ENCODE peak calls at places on chromosome 13, in six cellular contexts. R is suprapubic skin, C is stomach, L is heart left ventricle, I is Peyer's patch, U is endothelial cell of umbilical vein. S is an unnamed sample. For H3K36me3 and H3K4me1, the result is how much of the 10 kb centered on the place peaks cover.

GRCh38 chr13:44148159-44148929 is 225.3 kb upstream of the SERP2 start:
- DNase-seq in R (no peak), C (no peak), L (no peak), I (no peak), U (no peak), S (no peak)

GRCh38 chr13:84445776-84446175 is 563.5 kb upstream of the SLITRK1 start:
- DNase-seq in R (no peak), C (no peak), L (no peak), I (no peak), U (no peak), S (no peak)

GRCh38 chr13:75486654-75487053 is 4.7 kb upstream of the TBC1D4 start:
- DNase-seq in R (no peak), C (no peak), L (no peak), I (no peak), U (no peak), S (no peak)

GRCh38 chr13:106630650-106631049 is 62.7 kb upstream of the ARGLU1 start:
- DNase-seq in R (no peak), C (no peak), L (no peak), I (no peak), U (no peak), S (no peak)

GRCh38 chr13:46613409-46614049 is 60.6 kb downstream of the LRCH1 start:
- DNase-seq in R (no peak), C (no peak), L (no peak), I (no peak), U (no peak), S (no peak)

GRCh38 chr13:92896842-92897241 is 329.8 kb upstream of the GPC6 start:
- DNase-seq in R (no peak), C (no peak), L (no peak), I (no peak), U (no peak), S (no peak)

GRCh38 chr13:83498486-83499190 is 383.6 kb downstream of the SLITRK1 start:
- DNase-seq in R (no peak), C (no peak), L (no peak), I (no peak), U (no peak), S (no peak)

GRCh38 chr13:23621316-23621645 is 51.1 kb downstream of the TNFRSF19 start:
- DNase-seq in R (no peak), C (no peak), L (no peak), I (no peak), U (no peak), S (no peak)

GRCh38 chr13:29849731-29850212 is 645 bp downstream of the UBL3 start:
- DNase-seq in R (peak), C (peak), L (peak), I (peak), U (peak), S (peak)

GRCh38 chr13:57633141-57633949 is 1.8 kb downstream of the PCDH17 start:
- DNase-seq in R (no peak), C (peak), L (peak), I (no peak), U (peak), S (no peak)

GRCh38 chr13:73215807-73216206 is 157.0 kb downstream of the KLF5 start:
- DNase-seq in R (no peak), C (peak), L (no peak), I (no peak), U (no peak), S (no peak)

GRCh38 chr13:36090592-36090991 is 40.6 kb downstream of the DCLK1 start:
- DNase-seq in R (no peak), C (no peak), L (no peak), I (no peak), U (no peak), S (no peak)

GRCh38 chr13:57629821-57630235 is 1.7 kb upstream of the PCDH17 start:
- DNase-seq in R (peak), C (peak), L (peak), I (no peak), U (peak), S (peak)

GRCh38 chr13:80989770-80990169 is 648.8 kb upstream of the SPRY2 start:
- DNase-seq in R (no peak), C (no peak), L (no peak), I (no peak), U (no peak), S (no peak)

GRCh38 chr13:112722433-112723250 is 32.8 kb downstream of the ATP11A start:
- DNase-seq in R (no peak), C (peak), L (peak), I (no peak), U (peak), S (no peak)

GRCh38 chr13:113964251-113964995 is 9.5 kb downstream of the C13orf46 start:
- DNase-seq in R (no peak), C (no peak), L (no peak), I (no peak), U (no peak), S (no peak)

GRCh38 chr13:99353836-99354235 is 46.6 kb upstream of the GPR183 start:
- DNase-seq in R (no peak), C (no peak), L (no peak), I (no peak), U (no peak), S (no peak)

GRCh38 chr13:29706923-29707322 is 111.4 kb upstream of the SLC7A1 start:
- DNase-seq in R (no peak), C (no peak), L (no peak), I (no peak), U (peak), S (no peak)

GRCh38 chr13:20174656-20175405 is 14.0 kb upstream of the GJA3 start:
- DNase-seq in R (peak), C (peak), L (no peak), I (peak), U (peak), S (peak)

GRCh38 chr13:113979791-113980471 is 6.1 kb upstream of the C13orf46 start:
- DNase-seq in R (no peak), C (no peak), L (no peak), I (no peak), U (no peak), S (no peak)

GRCh38 chr13:27334774-27335490 is 64.3 kb downstream of the RASL11A start:
- DNase-seq in R (no peak), C (no peak), L (no peak), I (no peak), U (no peak), S (no peak)

GRCh38 chr13:75847588-75847987 is 211.5 kb downstream of the LMO7 start:
- DNase-seq in R (no peak), C (no peak), L (no peak), I (no peak), U (no peak), S (no peak)

GRCh38 chr13:60646600-60646999 is 249.6 kb downstream of the TDRD3 start:
- DNase-seq in R (no peak), C (no peak), L (no peak), I (no peak), U (no peak), S (no peak)

GRCh38 chr13:96020155-96020575 is 33.0 kb downstream of the UGGT2 start:
- DNase-seq in R (no peak), C (peak), L (no peak), I (no peak), U (peak), S (no peak)

GRCh38 chr13:41344358-41344757 is 33.3 kb downstream of the NAA16 start:
- DNase-seq in R (no peak), C (no peak), L (no peak), I (no peak), U (no peak), S (no peak)

GRCh38 chr13:41345921-41346589 is 35.0 kb downstream of the NAA16 start:
- DNase-seq in R (no peak), C (no peak), L (no peak), I (no peak), U (peak), S (no peak)

DNA sequence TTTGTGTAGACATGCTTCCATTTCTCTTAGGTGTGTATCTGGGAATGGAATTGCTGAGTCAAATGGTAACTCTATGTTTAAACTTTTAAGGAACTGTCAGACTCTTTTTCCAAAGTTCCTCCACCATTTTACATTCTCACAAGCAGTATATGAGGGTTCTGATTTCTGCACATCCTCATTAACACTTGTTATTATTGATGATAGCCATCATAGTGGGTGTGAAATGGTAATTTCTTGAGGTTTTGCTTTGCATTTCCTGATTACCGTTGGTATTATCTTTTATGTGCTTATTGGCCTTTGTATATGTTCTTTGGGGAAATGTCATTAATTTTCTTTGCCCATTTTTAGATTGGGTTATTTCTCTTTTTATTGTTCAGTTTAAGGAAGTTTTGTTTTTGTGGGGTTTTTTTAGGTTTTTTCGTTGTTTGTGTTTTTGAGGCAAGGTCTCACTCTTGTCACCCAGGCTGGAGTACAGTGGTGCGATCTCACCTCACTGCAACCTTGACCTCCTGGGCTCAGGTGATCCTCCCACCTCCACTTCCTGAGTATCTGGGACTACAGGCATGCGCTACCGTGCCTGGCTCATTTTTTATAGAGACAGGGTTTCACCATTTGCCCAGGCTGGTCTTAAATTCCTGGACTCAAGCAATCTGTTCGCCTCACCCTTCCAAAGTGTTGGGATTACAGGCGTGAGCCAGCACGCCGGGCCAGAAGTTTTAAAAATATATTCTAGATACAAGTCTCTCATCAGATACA is 34.3 kb downstream of the NAA16 start:
- DNase-seq in R (no peak), C (no peak), L (no peak), I (no peak), U (no peak), S (no peak)
- H3K36me3 ChIP-seq in R (under half), C (under half), L (under half), I (under half), U (under half), S (under half)

GRCh38 chr13:50911051-50911690 is 1.6 kb downstream of the RNASEH2B start:
- DNase-seq in R (no peak), C (no peak), L (no peak), I (no peak), U (peak), S (no peak)
- TF ChIP-seq POLR2A in R (no peak), C (no peak), L (no peak), I (no peak), U (no peak), S (no peak)

GRCh38 chr13:28471408-28471807 is 23.5 kb downstream of the FLT1 start:
- DNase-seq in R (no peak), C (no peak), L (no peak), I (no peak), U (no peak), S (no peak)
- H3K4me1 ChIP-seq in R (under half), C (under half), L (half or more), I (under half), U (under half), S (under half)

GRCh38 chr13:110466261-110466660 is 95.3 kb downstream of the RAB20 start:
- DNase-seq in R (no peak), C (no peak), L (no peak), I (no peak), U (no peak), S (no peak)
- H3K36me3 ChIP-seq in R (under half), C (half or more), L (half or more), I (under half), U (under half), S (under half)

GRCh38 chr13:40386586-40386985 is 279.9 kb downstream of the FOXO1 start:
- DNase-seq in R (no peak), C (no peak), L (no peak), I (no peak), U (no peak), S (no peak)

GRCh38 chr13:40390290-40391008 is 276.0 kb downstream of the FOXO1 start:
- DNase-seq in R (no peak), C (no peak), L (no peak), I (no peak), U (no peak), S (no peak)

GRCh38 chr13:40389081-40389641 is 277.3 kb downstream of the FOXO1 start:
- DNase-seq in R (no peak), C (no peak), L (no peak), I (peak), U (no peak), S (no peak)

GRCh38 chr13:40387775-40388174 is 278.7 kb downstream of the FOXO1 start:
- DNase-seq in R (no peak), C (no peak), L (no peak), I (no peak), U (no peak), S (no peak)

DNA sequence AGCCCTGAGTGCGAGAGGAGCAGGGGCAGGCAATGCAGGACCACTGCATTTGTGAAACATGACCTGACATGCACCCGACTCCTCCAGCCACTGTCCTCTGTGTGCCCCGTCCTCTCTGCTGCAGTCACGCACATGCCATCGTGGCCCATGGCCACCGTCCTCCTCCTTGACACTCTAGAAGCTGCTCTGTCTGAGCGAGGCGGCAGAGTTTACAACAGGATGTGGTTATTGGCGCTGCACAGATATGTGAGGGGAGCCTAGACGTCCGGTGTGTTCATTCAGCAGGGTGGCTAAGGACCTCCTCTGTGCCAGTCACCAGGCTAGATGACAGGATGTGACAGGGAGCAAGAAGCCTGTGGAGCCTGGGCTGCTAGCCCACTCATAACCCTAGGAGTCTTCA is 277.8 kb downstream of the FOXO1 start:
- DNase-seq in R (no peak), C (peak), L (no peak), I (peak), U (no peak), S (peak)
- TF ChIP-seq POLR2A in R (no peak), C (no peak), L (no peak), I (no peak), U (no peak), S (no peak)

DNA sequence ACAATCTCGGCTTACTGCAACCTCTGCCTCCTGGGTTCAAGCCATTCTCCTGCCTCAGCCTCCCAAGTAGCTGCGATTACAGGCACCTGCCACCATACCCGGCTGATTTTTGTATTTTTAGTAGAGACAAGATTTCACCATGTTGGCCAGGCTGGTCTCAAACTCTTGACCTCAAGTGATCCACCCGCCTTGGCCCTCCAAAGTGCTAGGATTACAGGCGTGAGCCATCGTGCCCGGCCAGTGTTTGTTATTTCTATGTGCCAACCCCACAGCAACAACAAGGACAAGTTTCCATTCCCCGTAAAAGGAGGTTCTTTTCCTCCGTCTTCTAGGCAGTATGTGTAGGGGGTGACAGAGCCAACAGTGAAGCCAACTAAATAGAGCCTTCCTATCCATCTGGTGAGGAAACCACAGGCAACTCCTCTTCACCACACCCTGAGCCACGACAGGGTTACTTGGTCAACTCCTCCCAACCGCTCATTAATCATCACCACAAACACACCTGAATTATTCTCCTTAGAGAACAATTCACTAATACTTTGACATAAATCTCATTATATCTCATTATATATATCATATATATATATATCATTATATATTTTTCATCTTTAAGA is 25.5 kb downstream of the FOXO1 start:
- DNase-seq in R (no peak), C (no peak), L (no peak), I (no peak), U (no peak), S (no peak)
- H3K4me1 ChIP-seq in R (half or more), C (under half), L (half or more), I (under half), U (under half), S (under half)

GRCh38 chr13:111261326-111261725 is 59.1 kb upstream of the TEX29 start:
- DNase-seq in R (no peak), C (no peak), L (no peak), I (no peak), U (no peak), S (no peak)
- H3K36me3 ChIP-seq in R (under half), C (half or more), L (under half), I (under half), U (under half), S (under half)

DNA sequence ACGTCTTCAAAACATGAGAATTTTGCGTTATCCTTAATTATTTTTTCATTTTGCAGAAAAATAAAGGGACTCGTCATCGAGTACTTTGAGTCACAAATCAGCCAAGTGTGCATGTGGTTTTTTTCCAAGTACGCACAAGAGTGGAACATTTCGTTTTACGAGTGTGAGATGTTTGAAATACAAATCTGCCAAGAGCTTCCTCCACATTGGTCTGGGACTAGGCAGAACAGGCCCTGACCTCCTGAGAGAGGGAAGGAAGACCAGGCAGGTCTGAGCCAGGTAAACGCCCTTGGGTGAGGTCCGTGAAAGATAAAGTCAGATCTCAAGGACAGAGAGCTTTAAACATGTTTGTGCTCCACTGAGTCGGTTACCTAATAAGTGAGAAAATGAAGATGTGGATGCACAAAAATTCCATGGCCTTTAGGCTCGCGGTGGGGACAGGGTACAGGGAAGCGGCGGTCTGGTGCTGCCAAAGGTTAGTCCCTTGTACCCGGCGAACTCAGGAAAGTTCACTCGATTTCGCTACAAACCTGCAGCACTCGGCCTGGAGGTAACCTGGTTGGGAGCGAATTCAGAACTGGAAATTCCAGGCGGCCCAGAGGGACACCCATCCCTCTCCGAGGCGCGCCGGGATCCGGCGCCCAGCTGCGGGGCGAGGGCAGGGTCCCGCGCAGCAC is 448 bp upstream of the ITM2B start:
- DNase-seq in R (peak), C (peak), L (no peak), I (no peak), U (peak), S (no peak)
- TF ChIP-seq POLR2A in R (no peak), C (no peak), L (no peak), I (no peak), U (no peak), S (no peak)

GRCh38 chr13:97245011-97245410 is 22.9 kb downstream of the MBNL2 start:
- DNase-seq in R (no peak), C (no peak), L (no peak), I (no peak), U (peak), S (no peak)

GRCh38 chr13:97243915-97244820 is 22.0 kb downstream of the MBNL2 start:
- DNase-seq in R (no peak), C (no peak), L (no peak), I (no peak), U (peak), S (no peak)

GRCh38 chr13:97240789-97241734 is 18.9 kb downstream of the MBNL2 start:
- DNase-seq in R (no peak), C (no peak), L (no peak), I (no peak), U (peak), S (no peak)

GRCh38 chr13:97241761-97242160 is 19.6 kb downstream of the MBNL2 start:
- DNase-seq in R (no peak), C (no peak), L (no peak), I (no peak), U (peak), S (no peak)

GRCh38 chr13:97242755-97243497 is 20.8 kb downstream of the MBNL2 start:
- DNase-seq in R (no peak), C (no peak), L (no peak), I (no peak), U (peak), S (no peak)
- H3K4me1 ChIP-seq in R (half or more), C (half or more), L (half or more), I (under half), U (half or more), S (under half)

S was measured in breast epithelium.